ENCODE peak calls at places on chromosomes 12 and 14, in eight cellular contexts. E, Q, S, M, T, L, X and V are unnamed samples.

GRCh38 chr12:19498099-19498498 is 58.8 kb downstream of the AEBP2 start:
- DNase-seq in E (no peak), Q (no peak), S (no peak), M (no peak), T (no peak), L (no peak), X (no peak), V (no peak)

GRCh38 chr12:77161944-77162343 is 96.6 kb upstream of the E2F7 start:
- DNase-seq in E (no peak), Q (no peak), S (no peak), M (no peak), T (no peak), L (no peak), X (no peak), V (no peak)

GRCh38 chr12:121138284-121138683 is 5.6 kb downstream of the P2RX7 start:
- DNase-seq in E (no peak), Q (no peak), S (no peak), M (no peak), T (no peak), L (no peak), X (no peak), V (no peak)

GRCh38 chr14:20454359-20454644 is 310 bp downstream of the OSGEP start:
- DNase-seq in E (peak; percentile 40), Q (peak; percentile 59), S (no peak), M (no peak), T (no peak), L (no peak), X (no peak), V (no peak)

GRCh38 chr14:99515301-99516155 is 34.3 kb downstream of the CCNK start:
- DNase-seq in E (no peak), Q (no peak), S (no peak), M (no peak), T (no peak), L (no peak), X (no peak), V (no peak)

GRCh38 chr12:11576104-11576503 is 73.4 kb upstream of the ETV6 start:
- DNase-seq in E (no peak), Q (no peak), S (peak; percentile 80), M (no peak), T (no peak), L (no peak), X (peak; percentile 79), V (no peak)

GRCh38 chr12:13079440-13079906 is 24.0 kb downstream of the GSG1 start:
- DNase-seq in E (no peak), Q (no peak), S (no peak), M (no peak), T (no peak), L (no peak), X (no peak), V (no peak)

GRCh38 chr12:82146740-82147139 is 211.4 kb downstream of the CCDC59 start:
- DNase-seq in E (no peak), Q (no peak), S (no peak), M (no peak), T (no peak), L (no peak), X (no peak), V (no peak)

GRCh38 chr14:64196668-64197411 is 97.3 kb downstream of the ESR2 start:
- DNase-seq in E (no peak), Q (no peak), S (peak; percentile 7), M (no peak), T (peak; percentile 38), L (no peak), X (peak; percentile 57), V (no peak)

GRCh38 chr14:56129092-56129491 is 10.9 kb downstream of the PELI2 start:
- DNase-seq in E (no peak), Q (no peak), S (no peak), M (no peak), T (no peak), L (no peak), X (no peak), V (no peak)
- TF ChIP-seq CTCF in E (no peak), Q (no peak), S (no peak), M (no peak), T (no peak), L (no peak), X (no peak), V (no peak)

GRCh38 chr14:77799863-77800730 is at the start of gene ADCK1:
- DNase-seq in E (peak; percentile 74), Q (no peak), S (peak; percentile 61), M (peak; percentile 27), T (peak; percentile 80), L (peak; percentile 92), X (peak; percentile 61), V (peak; percentile 75)
- TF ChIP-seq CTCF in E (peak; percentile 37), Q (no peak), S (peak; percentile 68), M (peak; percentile 56), T (no peak), L (no peak), X (peak; percentile 70), V (peak; percentile 8)

DNA sequence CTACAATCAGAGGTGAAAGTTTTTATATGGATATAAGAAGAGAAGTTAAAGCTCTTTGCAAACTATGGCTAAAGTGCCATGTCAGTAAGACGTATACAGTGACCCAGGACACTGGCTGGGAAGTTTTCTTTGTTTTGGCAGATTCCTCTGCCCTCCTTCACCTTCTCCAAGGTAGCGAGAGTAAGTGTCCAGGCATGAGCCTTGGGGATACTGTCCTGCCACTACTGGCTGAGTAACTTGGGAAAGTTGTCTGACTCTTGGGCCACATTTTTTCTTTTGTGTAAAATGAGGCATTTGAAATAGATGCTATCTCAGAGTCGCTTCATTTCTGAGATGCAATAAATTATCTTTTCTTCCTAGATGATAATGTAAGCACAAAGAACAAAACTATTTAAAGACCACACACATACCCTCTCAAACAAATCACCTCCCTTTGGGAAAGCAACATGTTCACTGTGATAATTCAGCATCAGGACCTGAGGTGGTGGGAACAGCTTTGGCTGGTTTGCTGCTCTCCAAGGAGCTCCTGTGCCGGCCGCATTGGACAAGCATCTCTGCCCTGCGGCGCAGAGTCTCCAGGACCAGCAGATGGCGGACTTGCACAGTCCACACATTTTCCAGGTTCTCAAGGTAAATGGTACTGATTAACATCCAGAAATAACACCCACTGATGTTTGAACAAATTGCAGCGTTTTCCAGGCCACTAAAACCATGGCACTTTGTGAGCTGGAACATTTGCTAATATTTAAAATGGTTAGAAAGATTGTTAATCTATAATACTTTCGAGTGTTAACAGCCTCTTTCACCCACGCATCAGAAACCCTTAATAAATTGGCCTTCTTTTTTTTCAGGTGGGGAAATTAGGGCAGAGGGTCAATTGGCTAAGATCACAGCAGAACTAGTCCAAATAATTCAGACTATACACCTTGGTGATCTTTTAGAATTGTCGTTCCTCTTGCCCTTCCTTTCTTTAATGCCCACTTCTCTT is 106.2 kb downstream of the PTCSC3 start:
- DNase-seq in E (no peak), Q (peak; percentile 32), S (peak; percentile 55), M (peak; percentile 32), T (peak; percentile 75), L (peak; percentile 56), X (peak; percentile 52), V (no peak)
- TF ChIP-seq CTCF in E (peak; percentile 30), Q (peak; percentile 80), S (peak; percentile 81), M (peak; percentile 95), T (peak; percentile 47), L (peak; percentile 65), X (peak; percentile 92), V (no peak)

DNA sequence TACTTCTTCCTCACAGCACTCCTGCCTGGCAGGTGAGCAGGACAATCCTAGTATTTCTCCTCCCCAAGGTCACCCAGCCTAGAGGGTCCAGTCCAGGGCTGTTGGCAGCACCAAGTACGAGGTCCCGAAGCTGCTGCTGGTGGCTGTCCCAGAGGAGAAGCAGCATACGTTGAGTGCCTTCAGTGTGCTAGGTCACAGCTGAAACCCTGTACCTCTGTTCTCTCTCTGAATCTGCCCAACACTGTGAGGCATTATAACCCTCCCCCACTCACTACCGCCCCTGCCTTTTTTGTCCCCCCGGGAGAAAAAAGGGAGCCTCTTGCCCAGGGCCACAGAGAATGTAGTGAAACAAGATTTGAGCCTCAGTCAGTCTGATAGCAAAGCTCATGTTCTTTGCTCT is 53.4 kb downstream of the PPP2R5C start:
- DNase-seq in E (no peak), Q (no peak), S (no peak), M (no peak), T (no peak), L (no peak), X (no peak), V (no peak)
- TF ChIP-seq CTCF in E (no peak), Q (no peak), S (no peak), M (no peak), T (no peak), L (no peak), X (no peak), V (no peak)

GRCh38 chr14:61730756-61731373 is 31.4 kb upstream of the SNAPC1 start:
- DNase-seq in E (no peak), Q (no peak), S (no peak), M (no peak), T (no peak), L (no peak), X (no peak), V (no peak)
- TF ChIP-seq CTCF in E (peak; percentile 11), Q (peak; percentile 29), S (peak; percentile 76), M (peak; percentile 33), T (peak; percentile 17), L (no peak), X (peak; percentile 6), V (peak; percentile 65)

GRCh38 chr12:68785358-68785757 is 22.6 kb upstream of the MDM2 start:
- DNase-seq in E (no peak), Q (no peak), S (peak; percentile 17), M (no peak), T (no peak), L (no peak), X (peak; percentile 9), V (no peak)

GRCh38 chr12:68785823-68786222 is 22.2 kb upstream of the MDM2 start:
- DNase-seq in E (no peak), Q (no peak), S (no peak), M (no peak), T (no peak), L (no peak), X (no peak), V (no peak)

GRCh38 chr12:68789144-68789878 is 18.7 kb upstream of the MDM2 start:
- DNase-seq in E (no peak), Q (no peak), S (no peak), M (no peak), T (no peak), L (no peak), X (no peak), V (no peak)

GRCh38 chr12:68788554-68789143 is 19.3 kb upstream of the MDM2 start:
- DNase-seq in E (no peak), Q (no peak), S (no peak), M (no peak), T (no peak), L (no peak), X (no peak), V (no peak)

GRCh38 chr12:68786929-68787328 is 21.0 kb upstream of the MDM2 start:
- DNase-seq in E (no peak), Q (no peak), S (no peak), M (no peak), T (no peak), L (no peak), X (no peak), V (no peak)
- TF ChIP-seq CTCF in E (no peak), Q (peak; percentile 49), S (peak; percentile 30), M (no peak), T (no peak), L (peak; percentile 3), X (peak; percentile 7), V (no peak)

GRCh38 chr12:6224550-6224949 is 24.4 kb downstream of the CD9 start:
- DNase-seq in E (peak; percentile 63), Q (no peak), S (no peak), M (no peak), T (no peak), L (no peak), X (no peak), V (no peak)
- TF ChIP-seq CTCF in E (no peak), Q (no peak), S (no peak), M (no peak), T (no peak), L (no peak), X (no peak), V (no peak)